ENCODE peak calls at places on chromosome 20, in eight cellular contexts. M is colonic mucosa, S is sciatic nerve, F is nucleus accumbens, G is iPS-NIHi11, E is dermis blood vessel endothelial cell, A is stromal cell of bone marrow, K is T-helper 2 cell. V is an unnamed sample.

GRCh38 chr20:41643504-41643938 is 25.3 kb upstream of the CHD6 start:
- DNase-seq in M (peak; percentile 45), S (no peak), F (no peak), G (no peak), E (peak; percentile 35), A (no peak), K (no peak), V (peak; percentile 81)

GRCh38 chr20:46346770-46347169 is 38.5 kb upstream of the CDH22 start:
- DNase-seq in M (no peak), S (no peak), F (no peak), G (no peak), E (no peak), A (no peak), K (no peak), V (no peak)

GRCh38 chr20:24836900-24837299 is 112.2 kb upstream of the CST7 start:
- DNase-seq in M (no peak), S (no peak), F (no peak), G (no peak), E (no peak), A (no peak), K (no peak), V (no peak)

GRCh38 chr20:47139934-47140333 is 216.6 kb downstream of the ZMYND8 start:
- DNase-seq in M (no peak), S (no peak), F (no peak), G (no peak), E (no peak), A (no peak), K (no peak), V (no peak)

GRCh38 chr20:25062841-25063240 is 4.9 kb upstream of the ACSS1 start:
- DNase-seq in M (no peak), S (peak; percentile 32), F (no peak), G (no peak), E (no peak), A (no peak), K (no peak), V (no peak)

GRCh38 chr20:62668441-62669027 is 26.2 kb downstream of the SLCO4A1 start:
- DNase-seq in M (peak; percentile 77), S (peak; percentile 85), F (peak; percentile 72), G (peak; percentile 92), E (peak; percentile 87), A (peak; percentile 56), K (no peak), V (peak; percentile 88)

GRCh38 chr20:8020314-8021079 is 936 bp upstream of the TMX4 start:
- DNase-seq in M (no peak), S (no peak), F (no peak), G (no peak), E (no peak), A (no peak), K (no peak), V (peak; percentile 89)

GRCh38 chr20:51811040-51811351 is 8.7 kb upstream of the SALL4 start:
- DNase-seq in M (no peak), S (no peak), F (no peak), G (no peak), E (no peak), A (no peak), K (no peak), V (no peak)

GRCh38 chr20:10218536-10219451 is at the start of gene SNAP25:
- DNase-seq in M (no peak), S (no peak), F (peak; percentile 78), G (peak; percentile 77), E (peak; percentile 91), A (peak; percentile 22), K (no peak), V (peak; percentile 85)

GRCh38 chr20:51439160-51439689 is 103.3 kb downstream of the NFATC2 start:
- DNase-seq in M (no peak), S (no peak), F (no peak), G (no peak), E (no peak), A (no peak), K (no peak), V (no peak)

GRCh38 chr20:33992145-33992922 is 1.4 kb upstream of the RALY start:
- DNase-seq in M (no peak), S (no peak), F (no peak), G (no peak), E (peak; percentile 55), A (no peak), K (no peak), V (peak; percentile 73)

GRCh38 chr20:5268449-5268848 is 48.3 kb downstream of the PROKR2 start:
- DNase-seq in M (no peak), S (no peak), F (no peak), G (no peak), E (no peak), A (no peak), K (no peak), V (no peak)

GRCh38 chr20:7935027-7935551 is 5.2 kb downstream of the HAO1 start:
- DNase-seq in M (no peak), S (no peak), F (no peak), G (no peak), E (no peak), A (no peak), K (no peak), V (no peak)

GRCh38 chr20:44745560-44746366 is at the start of gene KCNK15:
- DNase-seq in M (no peak), S (peak; percentile 77), F (no peak), G (peak; percentile 56), E (peak; percentile 38), A (no peak), K (peak; percentile 32), V (peak; percentile 48)

GRCh38 chr20:20051767-20052073 is 546 bp downstream of the CRNKL1 start:
- DNase-seq in M (no peak), S (no peak), F (no peak), G (no peak), E (no peak), A (no peak), K (no peak), V (no peak)

GRCh38 chr20:52577696-52578095 is 386.1 kb upstream of the ZFP64 start:
- DNase-seq in M (no peak), S (no peak), F (no peak), G (no peak), E (no peak), A (no peak), K (no peak), V (no peak)

GRCh38 chr20:53760025-53760441 is 166.4 kb upstream of the ZNF217 start:
- DNase-seq in M (no peak), S (no peak), F (no peak), G (no peak), E (no peak), A (no peak), K (no peak), V (no peak)

GRCh38 chr20:61736001-61736635 is 329.6 kb downstream of the TAF4 start:
- DNase-seq in M (no peak), S (no peak), F (no peak), G (no peak), E (no peak), A (no peak), K (no peak), V (no peak)

GRCh38 chr20:23588434-23589403 is 17.0 kb downstream of the CST9 start:
- DNase-seq in M (peak; percentile 11), S (no peak), F (no peak), G (no peak), E (no peak), A (no peak), K (no peak), V (peak; percentile 18)

GRCh38 chr20:63525968-63526367 is 5.4 kb downstream of the PPDPF start:
- DNase-seq in M (peak; percentile 62), S (no peak), F (no peak), G (no peak), E (no peak), A (no peak), K (no peak), V (no peak)

GRCh38 chr20:44284032-44284431 is 27.0 kb downstream of the FITM2 start:
- DNase-seq in M (no peak), S (no peak), F (no peak), G (no peak), E (no peak), A (no peak), K (no peak), V (no peak)

GRCh38 chr20:33178726-33179125 is 10.8 kb downstream of the BPIFA2 start:
- DNase-seq in M (no peak), S (no peak), F (no peak), G (peak; percentile 60), E (no peak), A (no peak), K (no peak), V (peak; percentile 54)

GRCh38 chr20:54368578-54368977 is 106.8 kb upstream of the DOK5 start:
- DNase-seq in M (no peak), S (no peak), F (no peak), G (peak; percentile 12), E (no peak), A (no peak), K (no peak), V (no peak)

GRCh38 chr20:63501818-63502670 is 3.2 kb upstream of the EEF1A2 start:
- DNase-seq in M (no peak), S (no peak), F (peak; percentile 53), G (peak; percentile 89), E (peak; percentile 22), A (no peak), K (no peak), V (no peak)

GRCh38 chr20:11796041-11796440 is 121.7 kb upstream of the BTBD3 start:
- DNase-seq in M (no peak), S (no peak), F (no peak), G (no peak), E (peak; percentile 8), A (no peak), K (no peak), V (no peak)